ENCODE peak calls at places on chromosomes 7 and 10, in eight cellular contexts. One of them, this sample, is unnamed.
A peak's percentile ranks its signal among the peaks of the same experiment; 100 is the strongest.

GRCh38 chr7:6480323-6480660 is 32.5 kb upstream of the DAGLB start:
- DNase-seq in WTC11: no peak
- DNase-seq in GM13977: no peak
- DNase-seq in AG09309: no peak
- DNase-seq in fibroblast of mammary gland: no peak
- DNase-seq in cardiac fibroblast: no peak
- DNase-seq in ovary: no peak
- DNase-seq in B cell: no peak
- DNase-seq in this sample: no peak

GRCh38 chr7:20385121-20385520 is 54.4 kb downstream of the ITGB8 start:
- DNase-seq in WTC11: no peak
- DNase-seq in GM13977: no peak
- DNase-seq in AG09309: no peak
- DNase-seq in fibroblast of mammary gland: peak; percentile 44
- DNase-seq in cardiac fibroblast: peak; percentile 60
- DNase-seq in ovary: no peak
- DNase-seq in B cell: no peak
- DNase-seq in this sample: no peak

GRCh38 chr7:40717242-40717641 is 582.4 kb downstream of the SUGCT start:
- DNase-seq in WTC11: peak; percentile 75
- DNase-seq in GM13977: no peak
- DNase-seq in AG09309: peak; percentile 62
- DNase-seq in fibroblast of mammary gland: peak; percentile 94
- DNase-seq in cardiac fibroblast: peak; percentile 96
- DNase-seq in ovary: peak; percentile 80
- DNase-seq in B cell: no peak
- DNase-seq in this sample: peak; percentile 87

GRCh38 chr7:33886100-33886623 is 19.2 kb upstream of the BMPER start:
- DNase-seq in WTC11: peak; percentile 78
- DNase-seq in GM13977: no peak
- DNase-seq in AG09309: no peak
- DNase-seq in fibroblast of mammary gland: peak; percentile 51
- DNase-seq in cardiac fibroblast: no peak
- DNase-seq in ovary: no peak
- DNase-seq in B cell: no peak
- DNase-seq in this sample: peak; percentile 75

GRCh38 chr7:24926623-24927539 is 53.1 kb downstream of the OSBPL3 start:
- DNase-seq in WTC11: no peak
- DNase-seq in GM13977: no peak
- DNase-seq in AG09309: peak; percentile 56
- DNase-seq in fibroblast of mammary gland: peak; percentile 73
- DNase-seq in cardiac fibroblast: peak; percentile 83
- DNase-seq in ovary: no peak
- DNase-seq in B cell: no peak
- DNase-seq in this sample: no peak

GRCh38 chr7:105653441-105654005 is 72.2 kb upstream of the EFCAB10 start:
- DNase-seq in WTC11: no peak
- DNase-seq in GM13977: no peak
- DNase-seq in AG09309: no peak
- DNase-seq in fibroblast of mammary gland: no peak
- DNase-seq in cardiac fibroblast: no peak
- DNase-seq in ovary: no peak
- DNase-seq in B cell: no peak
- DNase-seq in this sample: no peak

GRCh38 chr7:2870471-2870941 is 26.4 kb upstream of the GNA12 start:
- DNase-seq in WTC11: peak; percentile 57
- DNase-seq in GM13977: peak; percentile 53
- DNase-seq in AG09309: no peak
- DNase-seq in fibroblast of mammary gland: peak; percentile 75
- DNase-seq in cardiac fibroblast: peak; percentile 77
- DNase-seq in ovary: peak; percentile 88
- DNase-seq in B cell: peak; percentile 60
- DNase-seq in this sample: no peak

GRCh38 chr10:119863951-119864565 is 8.6 kb downstream of the MCMBP start:
- DNase-seq in WTC11: no peak
- DNase-seq in GM13977: no peak
- DNase-seq in AG09309: no peak
- DNase-seq in fibroblast of mammary gland: no peak
- DNase-seq in cardiac fibroblast: no peak
- DNase-seq in ovary: no peak
- DNase-seq in B cell: no peak
- DNase-seq in this sample: no peak

GRCh38 chr10:97713828-97714400 is 384 bp downstream of the MARVELD1 start:
- DNase-seq in WTC11: peak; percentile 67
- DNase-seq in GM13977: peak; percentile 91
- DNase-seq in AG09309: no peak
- DNase-seq in fibroblast of mammary gland: peak; percentile 75
- DNase-seq in cardiac fibroblast: peak; percentile 77
- DNase-seq in ovary: peak; percentile 84
- DNase-seq in B cell: peak; percentile 50
- DNase-seq in this sample: peak; percentile 73

GRCh38 chr7:78127009-78127408 is 328.4 kb downstream of the PHTF2 start:
- DNase-seq in WTC11: peak; percentile 18
- DNase-seq in GM13977: no peak
- DNase-seq in AG09309: no peak
- DNase-seq in fibroblast of mammary gland: no peak
- DNase-seq in cardiac fibroblast: no peak
- DNase-seq in ovary: no peak
- DNase-seq in B cell: no peak
- DNase-seq in this sample: no peak

GRCh38 chr7:150978136-150978789 is at the start of gene KCNH2:
- DNase-seq in WTC11: peak; percentile 75
- DNase-seq in GM13977: peak; percentile 79
- DNase-seq in AG09309: no peak
- DNase-seq in fibroblast of mammary gland: no peak
- DNase-seq in cardiac fibroblast: no peak
- DNase-seq in ovary: peak; percentile 74
- DNase-seq in B cell: no peak
- DNase-seq in this sample: peak; percentile 85

GRCh38 chr10:127151541-127151940 is 44.9 kb downstream of the INSYN2A start:
- DNase-seq in WTC11: no peak
- DNase-seq in GM13977: no peak
- DNase-seq in AG09309: no peak
- DNase-seq in fibroblast of mammary gland: peak; percentile 56
- DNase-seq in cardiac fibroblast: peak; percentile 41
- DNase-seq in ovary: no peak
- DNase-seq in B cell: no peak
- DNase-seq in this sample: no peak

GRCh38 chr7:157139142-157140117 is 704 bp downstream of the UBE3C start:
- DNase-seq in WTC11: peak; percentile 52
- DNase-seq in GM13977: no peak
- DNase-seq in AG09309: no peak
- DNase-seq in fibroblast of mammary gland: peak; percentile 24
- DNase-seq in cardiac fibroblast: peak; percentile 52
- DNase-seq in ovary: peak; percentile 72
- DNase-seq in B cell: peak; percentile 54
- DNase-seq in this sample: peak; percentile 50

GRCh38 chr7:47483604-47484273 is 98.2 kb downstream of the TNS3 start:
- DNase-seq in WTC11: no peak
- DNase-seq in GM13977: no peak
- DNase-seq in AG09309: no peak
- DNase-seq in fibroblast of mammary gland: peak; percentile 49
- DNase-seq in cardiac fibroblast: peak; percentile 34
- DNase-seq in ovary: no peak
- DNase-seq in B cell: peak; percentile 38
- DNase-seq in this sample: no peak

GRCh38 chr7:78149787-78150186 is 351.2 kb downstream of the PHTF2 start:
- DNase-seq in WTC11: no peak
- DNase-seq in GM13977: no peak
- DNase-seq in AG09309: peak; percentile 72
- DNase-seq in fibroblast of mammary gland: peak; percentile 93
- DNase-seq in cardiac fibroblast: peak; percentile 66
- DNase-seq in ovary: no peak
- DNase-seq in B cell: no peak
- DNase-seq in this sample: no peak

GRCh38 chr7:83469076-83469475 is 179.9 kb downstream of the SEMA3E start:
- DNase-seq in WTC11: no peak
- DNase-seq in GM13977: no peak
- DNase-seq in AG09309: peak; percentile 28
- DNase-seq in fibroblast of mammary gland: peak; percentile 67
- DNase-seq in cardiac fibroblast: peak; percentile 24
- DNase-seq in ovary: no peak
- DNase-seq in B cell: no peak
- DNase-seq in this sample: no peak

GRCh38 chr7:83467493-83467892 is 181.4 kb downstream of the SEMA3E start:
- DNase-seq in WTC11: no peak
- DNase-seq in GM13977: no peak
- DNase-seq in AG09309: no peak
- DNase-seq in fibroblast of mammary gland: no peak
- DNase-seq in cardiac fibroblast: no peak
- DNase-seq in ovary: no peak
- DNase-seq in B cell: no peak
- DNase-seq in this sample: no peak

GRCh38 chr7:83466956-83467355 is 182.0 kb downstream of the SEMA3E start:
- DNase-seq in WTC11: no peak
- DNase-seq in GM13977: no peak
- DNase-seq in AG09309: no peak
- DNase-seq in fibroblast of mammary gland: no peak
- DNase-seq in cardiac fibroblast: no peak
- DNase-seq in ovary: no peak
- DNase-seq in B cell: no peak
- DNase-seq in this sample: no peak

GRCh38 chr7:83469491-83469890 is 179.4 kb downstream of the SEMA3E start:
- DNase-seq in WTC11: no peak
- DNase-seq in GM13977: no peak
- DNase-seq in AG09309: no peak
- DNase-seq in fibroblast of mammary gland: peak; percentile 13
- DNase-seq in cardiac fibroblast: no peak
- DNase-seq in ovary: no peak
- DNase-seq in B cell: no peak
- DNase-seq in this sample: no peak

DNA sequence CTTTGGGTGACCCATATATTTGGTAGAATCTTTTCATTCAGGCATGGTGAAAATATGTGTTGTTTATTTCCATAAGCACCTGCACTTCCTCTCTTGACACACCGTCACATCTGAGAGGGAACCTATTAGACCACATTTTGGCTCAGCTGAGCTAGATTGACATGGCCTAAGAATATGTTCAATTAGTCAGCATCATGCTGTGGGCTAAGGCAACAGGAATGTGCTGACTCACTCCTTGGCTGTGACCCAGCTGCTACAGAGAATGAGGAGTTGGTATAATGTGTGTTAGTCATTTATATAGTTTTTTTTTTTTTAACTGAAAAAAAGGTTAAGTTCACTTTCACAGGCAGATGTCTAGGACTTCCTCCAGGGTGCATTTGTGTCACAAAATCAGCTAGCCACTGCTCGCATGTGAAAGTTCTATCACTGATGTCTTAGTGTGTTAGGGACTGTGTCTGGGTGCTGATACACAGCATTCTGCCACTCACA is 180.6 kb downstream of the SEMA3E start:
- DNase-seq in WTC11: peak; percentile 56
- DNase-seq in GM13977: peak; percentile 33
- DNase-seq in AG09309: peak; percentile 95
- DNase-seq in fibroblast of mammary gland: peak; percentile 99
- DNase-seq in cardiac fibroblast: peak; percentile 99
- DNase-seq in ovary: peak; percentile 45
- DNase-seq in B cell: no peak
- DNase-seq in this sample: peak; percentile 37
- TF ChIP-seq CTCF in WTC11: no peak
- TF ChIP-seq CTCF in GM13977: no peak
- TF ChIP-seq CTCF in AG09309: no peak
- TF ChIP-seq CTCF in fibroblast of mammary gland: no peak
- TF ChIP-seq CTCF in cardiac fibroblast: no peak
- TF ChIP-seq CTCF in ovary: no peak
- TF ChIP-seq CTCF in B cell: no peak
- TF ChIP-seq CTCF in this sample: no peak

DNA sequence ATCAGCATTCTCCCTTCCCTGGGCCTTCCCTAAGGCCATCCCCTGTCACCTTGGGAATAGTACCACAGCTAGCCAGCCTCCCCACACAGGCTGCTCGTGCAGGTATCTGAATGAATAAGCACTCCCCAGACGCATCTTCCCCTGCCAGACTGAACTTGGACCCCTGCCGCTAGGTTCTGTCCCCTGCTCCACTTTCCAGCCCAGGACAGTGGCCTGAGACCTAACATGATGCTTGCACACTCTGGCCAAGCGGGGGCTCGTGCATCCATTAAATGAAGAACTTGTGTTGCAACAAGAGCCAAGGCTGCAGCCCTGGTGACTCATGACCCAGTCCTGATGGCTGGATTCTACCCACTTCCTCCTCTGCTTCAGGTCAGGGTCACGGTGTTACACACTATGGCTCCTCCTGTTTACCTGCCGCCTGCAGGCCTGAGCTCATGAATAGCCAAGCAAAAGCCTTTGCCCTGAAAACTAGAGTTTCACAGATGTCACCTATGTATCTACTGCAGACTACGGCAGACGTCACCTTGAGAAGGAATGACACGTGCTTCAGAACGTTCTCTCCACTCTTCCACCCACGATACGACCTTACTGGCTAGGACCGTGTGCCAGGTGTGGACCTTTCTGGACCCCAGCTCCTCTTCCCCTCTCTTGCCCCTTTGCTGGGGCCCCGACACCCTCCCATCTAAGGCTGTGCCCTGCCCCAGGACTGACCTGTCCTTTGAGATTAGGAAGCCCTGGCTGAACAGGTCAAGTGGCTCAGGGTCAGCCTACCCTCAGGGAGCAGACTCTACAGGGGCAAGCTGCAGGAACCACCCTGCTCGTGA is 6.5 kb downstream of the ASB13 start:
- DNase-seq in WTC11: no peak
- DNase-seq in GM13977: peak; percentile 40
- DNase-seq in AG09309: no peak
- DNase-seq in fibroblast of mammary gland: peak; percentile 86
- DNase-seq in cardiac fibroblast: peak; percentile 75
- DNase-seq in ovary: no peak
- DNase-seq in B cell: no peak
- DNase-seq in this sample: no peak
- TF ChIP-seq CTCF in WTC11: no peak
- TF ChIP-seq CTCF in GM13977: no peak
- TF ChIP-seq CTCF in AG09309: no peak
- TF ChIP-seq CTCF in fibroblast of mammary gland: no peak
- TF ChIP-seq CTCF in cardiac fibroblast: no peak
- TF ChIP-seq CTCF in ovary: no peak
- TF ChIP-seq CTCF in B cell: no peak
- TF ChIP-seq CTCF in this sample: no peak

DNA sequence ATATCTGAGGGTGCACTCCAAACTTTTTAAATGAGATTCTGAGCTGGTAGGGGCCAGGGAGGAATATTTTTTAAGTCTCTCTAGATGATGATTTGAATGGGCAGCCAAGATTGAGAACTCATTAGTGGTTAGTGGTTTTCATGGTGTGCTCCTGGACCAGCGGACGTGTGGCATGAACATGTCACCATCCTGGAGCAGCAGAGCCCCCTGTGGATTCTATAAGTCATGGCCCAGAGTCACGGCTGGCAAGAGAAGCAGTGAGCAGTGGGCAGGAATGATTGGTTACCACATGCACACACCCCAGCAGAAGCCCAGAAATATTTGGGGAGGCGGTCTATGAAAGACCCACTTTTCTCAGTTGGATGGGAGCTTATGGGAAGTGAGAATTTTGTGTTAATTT is 21.2 kb upstream of the UCN3 start:
- DNase-seq in WTC11: no peak
- DNase-seq in GM13977: no peak
- DNase-seq in AG09309: no peak
- DNase-seq in fibroblast of mammary gland: no peak
- DNase-seq in cardiac fibroblast: peak; percentile 2
- DNase-seq in ovary: no peak
- DNase-seq in B cell: no peak
- DNase-seq in this sample: no peak
- TF ChIP-seq CTCF in WTC11: no peak
- TF ChIP-seq CTCF in GM13977: no peak
- TF ChIP-seq CTCF in AG09309: no peak
- TF ChIP-seq CTCF in fibroblast of mammary gland: no peak
- TF ChIP-seq CTCF in cardiac fibroblast: no peak
- TF ChIP-seq CTCF in ovary: no peak
- TF ChIP-seq CTCF in B cell: no peak
- TF ChIP-seq CTCF in this sample: no peak

GRCh38 chr7:27560706-27561235 is 101.9 kb downstream of the HIBADH start:
- DNase-seq in WTC11: no peak
- DNase-seq in GM13977: no peak
- DNase-seq in AG09309: peak; percentile 67
- DNase-seq in fibroblast of mammary gland: peak; percentile 87
- DNase-seq in cardiac fibroblast: peak; percentile 84
- DNase-seq in ovary: no peak
- DNase-seq in B cell: no peak
- DNase-seq in this sample: no peak
- TF ChIP-seq CTCF in WTC11: no peak
- TF ChIP-seq CTCF in GM13977: no peak
- TF ChIP-seq CTCF in AG09309: peak; percentile 18
- TF ChIP-seq CTCF in fibroblast of mammary gland: peak; percentile 31
- TF ChIP-seq CTCF in cardiac fibroblast: peak; percentile 25
- TF ChIP-seq CTCF in ovary: no peak
- TF ChIP-seq CTCF in B cell: no peak
- TF ChIP-seq CTCF in this sample: peak; percentile 18

This sample was measured in glutamatergic neuron.